ENCODE peak calls at places on chromosomes 7 and 10, in six cellular contexts. K is K562, P is esophagus muscularis mucosa, W is upper lobe of left lung, X is stomach, T is A549. R is an unnamed sample. For H3K4me1, the result is how much of the 10 kb centered on the place peaks cover.

GRCh38 chr10:123640016-123640535 is 26.1 kb upstream of the GPR26 start:
- DNase-seq in K (no peak), P (peak), W (no peak), X (no peak), T (no peak), R (no peak)

GRCh38 chr7:80453699-80454340 is 58.0 kb downstream of the GNAT3 start:
- DNase-seq in K (no peak), P (no peak), W (no peak), X (no peak), T (peak), R (no peak)

GRCh38 chr10:127278001-127278400 is 81.6 kb upstream of the INSYN2A start:
- DNase-seq in K (no peak), P (no peak), W (no peak), X (no peak), T (peak), R (no peak)

GRCh38 chr10:133211141-133211830 is 18.7 kb upstream of the UTF1 start:
- DNase-seq in K (no peak), P (no peak), W (no peak), X (no peak), T (no peak), R (no peak)

GRCh38 chr10:84212015-84212414 is 13.3 kb downstream of the LRIT2 start:
- DNase-seq in K (no peak), P (no peak), W (no peak), X (no peak), T (no peak), R (no peak)

GRCh38 chr7:2157473-2158279 is 75.1 kb downstream of the MAD1L1 start:
- DNase-seq in K (no peak), P (peak), W (peak), X (peak), T (peak), R (peak)

GRCh38 chr10:78780551-78780961 is 288.2 kb upstream of the ZMIZ1 start:
- DNase-seq in K (no peak), P (no peak), W (peak), X (no peak), T (no peak), R (no peak)

GRCh38 chr10:132728741-132729140 is 57.2 kb downstream of the NKX6-2 start:
- DNase-seq in K (no peak), P (no peak), W (no peak), X (no peak), T (no peak), R (no peak)

GRCh38 chr7:146713907-146714306 is 597.3 kb downstream of the CNTNAP2 start:
- DNase-seq in K (no peak), P (no peak), W (no peak), X (no peak), T (no peak), R (no peak)

GRCh38 chr10:44436240-44436639 is 51.3 kb upstream of the CXCL12 start:
- DNase-seq in K (no peak), P (no peak), W (no peak), X (no peak), T (no peak), R (no peak)

GRCh38 chr10:44439845-44440244 is 54.9 kb upstream of the CXCL12 start:
- DNase-seq in K (no peak), P (peak), W (no peak), X (no peak), T (no peak), R (no peak)

GRCh38 chr10:44435196-44435595 is 50.3 kb upstream of the CXCL12 start:
- DNase-seq in K (no peak), P (no peak), W (no peak), X (no peak), T (no peak), R (no peak)

GRCh38 chr10:44437837-44438752 is 53.2 kb upstream of the CXCL12 start:
- DNase-seq in K (no peak), P (peak), W (no peak), X (no peak), T (no peak), R (peak)

GRCh38 chr10:44439436-44439835 is 54.5 kb upstream of the CXCL12 start:
- DNase-seq in K (no peak), P (no peak), W (no peak), X (no peak), T (no peak), R (no peak)
- H3K27ac ChIP-seq in K (no peak), P (no peak), W (peak), X (no peak), T (no peak), R (no peak)

GRCh38 chr7:134827889-134828288 is 48.5 kb downstream of the CALD1 start:
- DNase-seq in K (no peak), P (no peak), W (no peak), X (no peak), T (no peak), R (no peak)
- TF ChIP-seq EP300 in K (no peak), P (no peak), W (no peak), X (peak), T (no peak), R (no peak)

GRCh38 chr10:102402512-102402896 is 7.0 kb downstream of the NFKB2 start:
- DNase-seq in K (no peak), P (no peak), W (no peak), X (no peak), T (no peak), R (no peak)
- H3K4me1 ChIP-seq in K (under half), P (half or more), W (under half), X (under half), T (under half), R (under half)

GRCh38 chr7:71652551-71652950 is 520.6 kb downstream of the GALNT17 start:
- DNase-seq in K (no peak), P (no peak), W (no peak), X (no peak), T (no peak), R (no peak)
- H3K27ac ChIP-seq in K (no peak), P (no peak), W (no peak), X (no peak), T (no peak), R (no peak)

DNA sequence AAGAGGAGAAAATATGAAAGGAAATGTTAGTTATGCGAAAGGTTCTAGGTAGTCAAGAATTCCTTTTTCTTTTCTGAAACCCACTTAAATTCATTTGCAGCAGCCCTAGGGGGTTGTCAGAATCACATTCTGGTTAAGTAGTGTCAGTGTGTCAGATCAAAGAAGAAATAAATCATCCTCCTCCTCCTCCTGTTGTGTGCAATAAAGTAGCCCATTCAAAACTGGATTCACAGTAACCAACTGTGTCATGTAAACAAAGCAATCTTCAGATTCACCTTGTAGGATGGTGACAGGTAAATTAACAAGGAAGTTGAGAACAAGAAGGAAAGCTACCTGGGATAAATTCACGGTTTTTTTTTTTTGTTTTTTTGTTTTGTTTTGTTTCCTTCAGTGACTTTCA is 127.5 kb downstream of the NSUN6 start:
- DNase-seq in K (no peak), P (no peak), W (no peak), X (no peak), T (no peak), R (no peak)
- TF ChIP-seq EP300 in K (no peak), P (no peak), W (no peak), X (no peak), T (no peak), R (no peak)

GRCh38 chr10:99534456-99534938 is 1.8 kb downstream of the NKX2-3 start:
- DNase-seq in K (no peak), P (no peak), W (no peak), X (no peak), T (no peak), R (no peak)

GRCh38 chr10:99534939-99535763 is 2.4 kb downstream of the NKX2-3 start:
- DNase-seq in K (no peak), P (no peak), W (no peak), X (no peak), T (peak), R (peak)

GRCh38 chr10:99537381-99538286 is 4.9 kb downstream of the NKX2-3 start:
- DNase-seq in K (no peak), P (no peak), W (no peak), X (no peak), T (no peak), R (peak)

GRCh38 chr10:99536400-99537254 is 3.9 kb downstream of the NKX2-3 start:
- DNase-seq in K (no peak), P (no peak), W (no peak), X (no peak), T (no peak), R (peak)

GRCh38 chr10:99535764-99536399 is 3.1 kb downstream of the NKX2-3 start:
- DNase-seq in K (no peak), P (no peak), W (no peak), X (no peak), T (no peak), R (no peak)
- H3K4me1 ChIP-seq in K (under half), P (half or more), W (under half), X (under half), T (under half), R (under half)

GRCh38 chr7:150740053-150740452 is 2.8 kb downstream of the GIMAP5 start:
- DNase-seq in K (no peak), P (no peak), W (no peak), X (no peak), T (no peak), R (no peak)
- H3K27ac ChIP-seq in K (no peak), P (peak), W (peak), X (peak), T (no peak), R (peak)

DNA sequence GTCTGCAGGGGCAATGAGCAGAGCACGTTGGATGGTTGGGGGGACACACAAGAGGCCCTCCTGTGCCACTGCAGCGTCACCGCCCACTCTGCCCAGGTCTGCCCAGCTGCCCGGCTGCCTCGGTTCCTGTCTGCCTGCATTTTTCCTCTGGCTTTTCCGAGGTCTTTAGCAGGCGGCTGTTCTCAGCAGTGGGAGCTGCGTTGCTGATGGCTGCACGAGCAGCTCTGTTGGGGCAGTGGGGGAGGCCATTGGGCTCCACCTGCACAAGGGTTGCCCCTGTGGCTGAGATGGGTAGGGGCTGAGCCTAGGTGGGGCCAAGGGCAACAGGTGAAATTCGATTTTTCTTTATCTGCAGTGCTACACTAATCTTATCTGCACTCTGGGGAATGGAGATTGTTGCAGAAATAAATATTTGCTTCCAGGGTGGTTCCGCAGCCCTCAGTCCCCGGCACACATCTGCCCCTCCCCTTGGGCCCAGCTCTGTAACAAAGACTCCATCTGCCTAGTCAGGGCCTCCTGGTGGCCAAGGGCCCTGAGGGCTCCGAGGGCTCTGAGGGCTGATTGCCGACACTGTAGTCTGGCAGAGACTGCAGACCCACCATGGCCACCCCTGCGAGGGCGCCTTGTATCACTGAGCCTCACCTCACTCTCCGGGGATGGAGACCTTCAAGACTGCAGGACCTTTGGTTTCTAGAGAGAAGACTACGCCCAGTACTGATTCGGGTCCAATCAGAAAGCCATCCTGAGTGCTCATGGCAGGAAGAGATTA is 141.7 kb upstream of the SHH start:
- DNase-seq in K (no peak), P (peak), W (no peak), X (peak), T (no peak), R (no peak)
- TF ChIP-seq EP300 in K (no peak), P (no peak), W (no peak), X (no peak), T (no peak), R (no peak)